ENCODE peak calls at places on chromosomes 11 and 22, in seven cellular contexts. S, N, P, W, V, Y and B are unnamed samples.

GRCh38 chr11:105829084-105829483 is 193.0 kb downstream of the MSANTD4 start:
- DNase-seq in S (peak; percentile 24), N (no peak), P (no peak), W (no peak), V (no peak), Y (no peak), B (no peak)

GRCh38 chr11:11998091-11998781 is 10.2 kb downstream of the DKK3 start:
- DNase-seq in S (no peak), N (no peak), P (peak; percentile 96), W (peak; percentile 51), V (no peak), Y (no peak), B (peak; percentile 59)

GRCh38 chr22:39309881-39310714 is 9.3 kb downstream of the RPL3 start:
- DNase-seq in S (peak; percentile 40), N (peak; percentile 23), P (no peak), W (no peak), V (no peak), Y (no peak), B (no peak)

GRCh38 chr11:3642071-3642951 is 519 bp upstream of the ART5 start:
- DNase-seq in S (no peak), N (peak; percentile 61), P (peak; percentile 82), W (no peak), V (peak; percentile 5), Y (peak; percentile 44), B (peak; percentile 51)

GRCh38 chr11:102791271-102792036 is 6.5 kb downstream of the MMP1 start:
- DNase-seq in S (no peak), N (no peak), P (peak; percentile 67), W (no peak), V (no peak), Y (no peak), B (no peak)

GRCh38 chr11:31477528-31478255 is 31.7 kb downstream of the IMMP1L start:
- DNase-seq in S (no peak), N (no peak), P (no peak), W (no peak), V (no peak), Y (no peak), B (no peak)

GRCh38 chr11:35799655-35800054 is 137.1 kb downstream of the TRIM44 start:
- DNase-seq in S (no peak), N (no peak), P (no peak), W (no peak), V (no peak), Y (no peak), B (no peak)

GRCh38 chr11:123145220-123145619 is 49.8 kb downstream of the CLMP start:
- DNase-seq in S (no peak), N (no peak), P (peak; percentile 78), W (peak; percentile 37), V (no peak), Y (no peak), B (peak; percentile 86)

GRCh38 chr11:114243461-114244372 is 52.5 kb upstream of the NNMT start:
- DNase-seq in S (no peak), N (no peak), P (no peak), W (no peak), V (no peak), Y (peak; percentile 34), B (no peak)

GRCh38 chr11:127223026-127223425 is 222.5 kb upstream of the KIRREL3 start:
- DNase-seq in S (no peak), N (no peak), P (no peak), W (no peak), V (no peak), Y (no peak), B (no peak)

GRCh38 chr11:18229501-18229900 is 7.1 kb downstream of the SAA4 start:
- DNase-seq in S (peak; percentile 96), N (no peak), P (no peak), W (no peak), V (no peak), Y (no peak), B (no peak)

GRCh38 chr11:6757373-6757967 is 14.3 kb downstream of the OR2AG2 start:
- DNase-seq in S (peak; percentile 68), N (no peak), P (peak; percentile 42), W (no peak), V (no peak), Y (peak; percentile 57), B (peak; percentile 68)

GRCh38 chr11:126491092-126491491 is 135.6 kb downstream of the ST3GAL4 start:
- DNase-seq in S (peak; percentile 13), N (no peak), P (no peak), W (no peak), V (no peak), Y (no peak), B (no peak)

GRCh38 chr22:35593885-35594470 is 23.2 kb downstream of the MB start:
- DNase-seq in S (no peak), N (no peak), P (no peak), W (no peak), V (no peak), Y (no peak), B (no peak)

GRCh38 chr11:87194985-87195820 is 157.5 kb downstream of the TMEM135 start:
- DNase-seq in S (no peak), N (no peak), P (no peak), W (no peak), V (no peak), Y (no peak), B (no peak)

GRCh38 chr11:27875480-27876208 is 175.4 kb upstream of the BDNF start:
- DNase-seq in S (no peak), N (no peak), P (no peak), W (no peak), V (no peak), Y (no peak), B (peak; percentile 76)

GRCh38 chr11:129210831-129211181 is 18.7 kb upstream of the ARHGAP32 start:
- DNase-seq in S (no peak), N (no peak), P (no peak), W (no peak), V (no peak), Y (no peak), B (no peak)

GRCh38 chr22:41226728-41227655 is 13.7 kb downstream of the CHADL start:
- DNase-seq in S (no peak), N (no peak), P (no peak), W (no peak), V (no peak), Y (no peak), B (no peak)

GRCh38 chr22:22820626-22821025 is 67.0 kb upstream of the IGLL5 start:
- DNase-seq in S (peak; percentile 72), N (no peak), P (no peak), W (no peak), V (no peak), Y (no peak), B (no peak)

GRCh38 chr11:117887431-117888139 is 11.1 kb upstream of the FXYD6 start:
- DNase-seq in S (no peak), N (no peak), P (no peak), W (no peak), V (no peak), Y (no peak), B (no peak)